ENCODE peak calls at places on chromosomes 3 and 15, in six cellular contexts. L is K562, X is GM12878, R is GM12891, T is H1, B is HepG2. D is an unnamed sample.

GRCh38 chr3:172320468-172320867 is 127.8 kb downstream of the GHSR start:
- DNase-seq in L (no peak), X (no peak), R (no peak), T (no peak), B (no peak), D (no peak)

GRCh38 chr3:195148553-195148952 is 122.4 kb downstream of the XXYLT1 start:
- DNase-seq in L (no peak), X (no peak), R (no peak), T (no peak), B (no peak), D (no peak)

GRCh38 chr15:67240235-67241131 is 14.0 kb downstream of the AAGAB start:
- DNase-seq in L (no peak), X (peak; percentile 8), R (no peak), T (no peak), B (peak; percentile 13), D (no peak)

GRCh38 chr3:195870442-195870841 is 37.9 kb downstream of the TNK2 start:
- DNase-seq in L (no peak), X (no peak), R (no peak), T (no peak), B (no peak), D (no peak)

GRCh38 chr15:71079208-71080044 is 35.8 kb upstream of the THSD4 start:
- DNase-seq in L (no peak), X (no peak), R (no peak), T (no peak), B (no peak), D (no peak)

GRCh38 chr3:190307164-190307545 is 15.1 kb downstream of the CLDN1 start:
- DNase-seq in L (no peak), X (no peak), R (no peak), T (no peak), B (peak; percentile 94), D (no peak)

GRCh38 chr3:195182470-195182795 is 88.5 kb downstream of the XXYLT1 start:
- DNase-seq in L (no peak), X (no peak), R (no peak), T (no peak), B (no peak), D (no peak)

GRCh38 chr3:129085165-129085715 is 24.7 kb downstream of the GP9 start:
- DNase-seq in L (no peak), X (no peak), R (no peak), T (no peak), B (no peak), D (no peak)

GRCh38 chr3:43748179-43748578 is 57.4 kb downstream of the ABHD5 start:
- DNase-seq in L (no peak), X (no peak), R (no peak), T (no peak), B (no peak), D (no peak)

GRCh38 chr3:77467702-77468407 is 428.0 kb downstream of the ROBO2 start:
- DNase-seq in L (no peak), X (no peak), R (no peak), T (no peak), B (no peak), D (no peak)

GRCh38 chr3:170585937-170586310 is at the start of gene SLC7A14:
- DNase-seq in L (no peak), X (no peak), R (no peak), T (no peak), B (no peak), D (no peak)

GRCh38 chr3:70516081-70516480 is 203.6 kb upstream of the MDFIC2 start:
- DNase-seq in L (no peak), X (no peak), R (no peak), T (no peak), B (no peak), D (no peak)

GRCh38 chr3:81602781-81603180 is 158.7 kb downstream of the GBE1 start:
- DNase-seq in L (no peak), X (no peak), R (no peak), T (no peak), B (no peak), D (no peak)

GRCh38 chr3:50591196-50591741 is 20.3 kb downstream of the CISH start:
- DNase-seq in L (no peak), X (no peak), R (no peak), T (no peak), B (no peak), D (no peak)

GRCh38 chr3:182725372-182726251 is 67.7 kb upstream of the ATP11B start:
- DNase-seq in L (no peak), X (no peak), R (no peak), T (no peak), B (no peak), D (no peak)

GRCh38 chr3:143302638-143303171 is 183.1 kb downstream of the CHST2 start:
- DNase-seq in L (no peak), X (no peak), R (no peak), T (no peak), B (no peak), D (no peak)

GRCh38 chr3:195226900-195227447 is 44.0 kb downstream of the XXYLT1 start:
- DNase-seq in L (peak; percentile 31), X (no peak), R (no peak), T (no peak), B (peak; percentile 22), D (no peak)

GRCh38 chr15:69500339-69500738 is 47.7 kb downstream of the RPLP1 start:
- DNase-seq in L (no peak), X (no peak), R (no peak), T (no peak), B (no peak), D (no peak)

GRCh38 chr3:14440531-14441239 is 38.3 kb downstream of the SLC6A6 start:
- DNase-seq in L (no peak), X (no peak), R (no peak), T (no peak), B (no peak), D (no peak)

GRCh38 chr3:184559336-184559735 is 2.2 kb upstream of the EPHB3 start:
- DNase-seq in L (no peak), X (no peak), R (no peak), T (no peak), B (peak; percentile 65), D (no peak)

GRCh38 chr3:187888658-187889057 is 143.4 kb upstream of the BCL6 start:
- DNase-seq in L (no peak), X (no peak), R (no peak), T (no peak), B (no peak), D (no peak)

GRCh38 chr3:159038405-159038804 is 236.6 kb downstream of the MFSD1 start:
- DNase-seq in L (no peak), X (no peak), R (no peak), T (no peak), B (no peak), D (no peak)

GRCh38 chr3:10635446-10636076 is 130.2 kb upstream of the ATP2B2 start:
- DNase-seq in L (no peak), X (no peak), R (no peak), T (no peak), B (no peak), D (no peak)

GRCh38 chr3:156694536-156694935 is 20.1 kb downstream of the TIPARP start:
- DNase-seq in L (no peak), X (no peak), R (no peak), T (no peak), B (no peak), D (no peak)

GRCh38 chr3:106176734-106177133 is 307.9 kb upstream of the CBLB start:
- DNase-seq in L (no peak), X (peak; percentile 88), R (no peak), T (no peak), B (no peak), D (no peak)

GRCh38 chr15:64092075-64092820 is 1.4 kb downstream of the CIAO2A start:
- DNase-seq in L (peak; percentile 30), X (no peak), R (no peak), T (no peak), B (peak; percentile 50), D (no peak)

GRCh38 chr15:64095431-64095794 is 369 bp upstream of the SNX1 start:
- DNase-seq in L (no peak), X (no peak), R (no peak), T (no peak), B (no peak), D (no peak)

GRCh38 chr15:64090527-64090926 is 3.1 kb downstream of the CIAO2A start:
- DNase-seq in L (no peak), X (no peak), R (no peak), T (no peak), B (no peak), D (peak; percentile 28)

GRCh38 chr15:64093627-64094417 is at the start of gene CIAO2A:
- DNase-seq in L (peak; percentile 90), X (peak; percentile 99), R (peak; percentile 50), T (peak; percentile 95), B (peak; percentile 98), D (peak; percentile 55)

DNA sequence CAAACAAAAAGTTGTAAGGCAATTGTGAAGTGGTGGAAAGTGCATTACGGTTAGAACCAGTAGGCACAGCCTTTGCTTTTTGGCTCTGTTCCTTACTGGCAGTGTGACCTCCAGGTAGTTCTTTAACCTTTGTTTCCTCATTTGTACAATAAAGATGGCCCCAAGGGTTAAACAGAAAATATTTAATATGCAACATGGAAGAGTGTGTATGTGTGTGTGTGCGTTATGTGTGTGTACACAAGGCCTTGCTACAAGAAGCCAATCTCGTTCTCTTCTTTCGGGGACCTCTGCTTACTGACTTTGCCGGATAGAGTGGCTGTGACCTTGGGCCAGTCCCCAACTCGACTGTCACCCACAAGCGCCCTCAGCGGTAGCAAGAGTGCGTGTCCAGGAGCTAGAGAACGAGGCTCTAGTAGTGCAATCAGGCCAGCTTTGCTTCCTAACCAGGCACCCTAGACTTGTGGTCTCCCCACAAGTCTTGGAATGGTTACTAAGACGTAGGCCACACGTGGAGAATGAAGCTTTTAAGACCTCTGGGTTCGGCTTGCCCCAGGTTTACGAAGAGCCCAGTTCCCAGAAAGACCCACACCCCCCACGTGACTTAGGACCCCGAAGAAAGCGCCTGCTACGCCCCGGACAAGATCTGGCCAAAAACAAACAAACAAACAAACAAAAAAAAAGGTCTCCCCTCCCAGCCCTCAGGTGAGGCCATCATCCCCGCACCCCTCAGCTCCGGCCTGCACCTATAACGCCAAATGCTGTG is 593 bp downstream of the CIAO2A start:
- DNase-seq in L (peak; percentile 63), X (no peak), R (no peak), T (no peak), B (peak; percentile 72), D (no peak)
- TF ChIP-seq TAF1 in L (peak; percentile 76), X (no peak), R (no peak), T (no peak), B (peak; percentile 29), D (peak; percentile 19)

GRCh38 chr15:62165029-62165792 is at the start of gene C2CD4B:
- DNase-seq in L (no peak), X (no peak), R (no peak), T (no peak), B (no peak), D (no peak)
- TF ChIP-seq POLR2A in L (no peak), X (no peak), R (no peak), T (peak; percentile 49), B (no peak), D (no peak)

GRCh38 chr15:38005949-38006800 is 71.7 kb downstream of the TMCO5A start:
- DNase-seq in L (no peak), X (no peak), R (no peak), T (no peak), B (no peak), D (no peak)

GRCh38 chr15:38004218-38004848 is 69.9 kb downstream of the TMCO5A start:
- DNase-seq in L (no peak), X (no peak), R (no peak), T (no peak), B (no peak), D (no peak)

GRCh38 chr15:38002883-38003477 is 68.5 kb downstream of the TMCO5A start:
- DNase-seq in L (no peak), X (peak; percentile 38), R (no peak), T (peak; percentile 27), B (peak; percentile 49), D (no peak)
- TF ChIP-seq TAF1 in L (no peak), X (no peak), R (no peak), T (no peak), B (no peak), D (no peak)

GRCh38 chr3:47420511-47421484 is 40.0 kb downstream of the PTPN23 start:
- DNase-seq in L (peak; percentile 90), X (peak; percentile 65), R (peak; percentile 95), T (peak; percentile 81), B (peak; percentile 80), D (peak; percentile 91)
- TF ChIP-seq POLR2A in L (peak; percentile 34), X (no peak), R (no peak), T (no peak), B (no peak), D (peak; percentile 2)